ENCODE peak calls at places on chromosomes 7 and 10, in seven cellular contexts. One of them, this sample, is unnamed.

GRCh38 chr7:80859272-80859970 is 59.4 kb downstream of the SEMA3C start:
- DNase-seq in activated CD8-positive, alpha-beta memory T cell treated with anti-CD3 and anti-CD28 coated beads for 24 hours: no peak
- DNase-seq in EL: peak; percentile 29
- DNase-seq in smooth muscle cell of the brain vasculature: no peak
- DNase-seq in NCI-H2171: no peak
- DNase-seq in Calu3: no peak
- DNase-seq in RWPE1: peak; percentile 13
- DNase-seq in this sample: no peak

GRCh38 chr10:132065491-132066105 is at the start of gene JAKMIP3:
- DNase-seq in smooth muscle cell of the brain vasculature: peak; percentile 51
- DNase-seq in Calu3: peak; percentile 11
- DNase-seq in RWPE1: peak; percentile 84
- DNase-seq in NCI-H2171: no peak
- DNase-seq in EL: peak; percentile 94
- DNase-seq in activated CD8-positive, alpha-beta memory T cell treated with anti-CD3 and anti-CD28 coated beads for 24 hours: peak; percentile 53
- DNase-seq in this sample: no peak

GRCh38 chr10:13528875-13529713 is at the start of gene BEND7:
- DNase-seq in Calu3: peak; percentile 60
- DNase-seq in EL: peak; percentile 47
- DNase-seq in NCI-H2171: no peak
- DNase-seq in RWPE1: peak; percentile 26
- DNase-seq in smooth muscle cell of the brain vasculature: no peak
- DNase-seq in activated CD8-positive, alpha-beta memory T cell treated with anti-CD3 and anti-CD28 coated beads for 24 hours: no peak
- DNase-seq in this sample: no peak

GRCh38 chr10:132938472-132939329 is 3.7 kb downstream of the CFAP46 start:
- DNase-seq in smooth muscle cell of the brain vasculature: no peak
- DNase-seq in NCI-H2171: peak; percentile 54
- DNase-seq in Calu3: peak; percentile 34
- DNase-seq in RWPE1: no peak
- DNase-seq in activated CD8-positive, alpha-beta memory T cell treated with anti-CD3 and anti-CD28 coated beads for 24 hours: no peak
- DNase-seq in EL: no peak
- DNase-seq in this sample: no peak

GRCh38 chr10:13930123-13930522 is 343.4 kb downstream of the PRPF18 start:
- DNase-seq in activated CD8-positive, alpha-beta memory T cell treated with anti-CD3 and anti-CD28 coated beads for 24 hours: no peak
- DNase-seq in NCI-H2171: no peak
- DNase-seq in EL: no peak
- DNase-seq in RWPE1: no peak
- DNase-seq in smooth muscle cell of the brain vasculature: no peak
- DNase-seq in Calu3: no peak
- DNase-seq in this sample: no peak

GRCh38 chr10:95756061-95756751 is at the start of gene ENTPD1:
- DNase-seq in EL: peak; percentile 4
- DNase-seq in NCI-H2171: no peak
- DNase-seq in RWPE1: no peak
- DNase-seq in Calu3: no peak
- DNase-seq in smooth muscle cell of the brain vasculature: no peak
- DNase-seq in activated CD8-positive, alpha-beta memory T cell treated with anti-CD3 and anti-CD28 coated beads for 24 hours: no peak
- DNase-seq in this sample: no peak

GRCh38 chr10:32582946-32583345 is 137.0 kb downstream of the CCDC7 start:
- DNase-seq in EL: no peak
- DNase-seq in NCI-H2171: no peak
- DNase-seq in Calu3: no peak
- DNase-seq in activated CD8-positive, alpha-beta memory T cell treated with anti-CD3 and anti-CD28 coated beads for 24 hours: no peak
- DNase-seq in RWPE1: no peak
- DNase-seq in smooth muscle cell of the brain vasculature: no peak
- DNase-seq in this sample: no peak

GRCh38 chr7:100686201-100686821 is 7.7 kb downstream of the GIGYF1 start:
- DNase-seq in EL: no peak
- DNase-seq in NCI-H2171: no peak
- DNase-seq in Calu3: no peak
- DNase-seq in RWPE1: no peak
- DNase-seq in activated CD8-positive, alpha-beta memory T cell treated with anti-CD3 and anti-CD28 coated beads for 24 hours: no peak
- DNase-seq in smooth muscle cell of the brain vasculature: no peak
- DNase-seq in this sample: no peak

GRCh38 chr7:25386311-25386744 is 158.0 kb upstream of the NPVF start:
- DNase-seq in Calu3: no peak
- DNase-seq in activated CD8-positive, alpha-beta memory T cell treated with anti-CD3 and anti-CD28 coated beads for 24 hours: no peak
- DNase-seq in smooth muscle cell of the brain vasculature: no peak
- DNase-seq in EL: no peak
- DNase-seq in NCI-H2171: no peak
- DNase-seq in RWPE1: no peak
- DNase-seq in this sample: peak; percentile 97

GRCh38 chr7:144473908-144474307 is 70.4 kb upstream of the NOBOX start:
- DNase-seq in RWPE1: no peak
- DNase-seq in EL: no peak
- DNase-seq in Calu3: no peak
- DNase-seq in smooth muscle cell of the brain vasculature: no peak
- DNase-seq in activated CD8-positive, alpha-beta memory T cell treated with anti-CD3 and anti-CD28 coated beads for 24 hours: no peak
- DNase-seq in NCI-H2171: no peak
- DNase-seq in this sample: no peak

GRCh38 chr7:77893813-77894212 is 95.2 kb downstream of the PHTF2 start:
- DNase-seq in Calu3: no peak
- DNase-seq in smooth muscle cell of the brain vasculature: no peak
- DNase-seq in NCI-H2171: no peak
- DNase-seq in RWPE1: no peak
- DNase-seq in EL: no peak
- DNase-seq in activated CD8-positive, alpha-beta memory T cell treated with anti-CD3 and anti-CD28 coated beads for 24 hours: no peak
- DNase-seq in this sample: no peak

GRCh38 chr10:79137826-79138225 is 69.1 kb downstream of the ZMIZ1 start:
- DNase-seq in Calu3: no peak
- DNase-seq in EL: peak; percentile 49
- DNase-seq in smooth muscle cell of the brain vasculature: no peak
- DNase-seq in RWPE1: no peak
- DNase-seq in NCI-H2171: no peak
- DNase-seq in activated CD8-positive, alpha-beta memory T cell treated with anti-CD3 and anti-CD28 coated beads for 24 hours: peak; percentile 77
- DNase-seq in this sample: no peak

GRCh38 chr7:68587599-68587998 is 1010.7 kb upstream of the AUTS2 start:
- DNase-seq in NCI-H2171: no peak
- DNase-seq in smooth muscle cell of the brain vasculature: no peak
- DNase-seq in Calu3: no peak
- DNase-seq in activated CD8-positive, alpha-beta memory T cell treated with anti-CD3 and anti-CD28 coated beads for 24 hours: no peak
- DNase-seq in RWPE1: no peak
- DNase-seq in EL: no peak
- DNase-seq in this sample: no peak

GRCh38 chr10:3874988-3875841 is 90.2 kb upstream of the KLF6 start:
- DNase-seq in NCI-H2171: no peak
- DNase-seq in smooth muscle cell of the brain vasculature: no peak
- DNase-seq in RWPE1: no peak
- DNase-seq in activated CD8-positive, alpha-beta memory T cell treated with anti-CD3 and anti-CD28 coated beads for 24 hours: no peak
- DNase-seq in EL: no peak
- DNase-seq in Calu3: no peak
- DNase-seq in this sample: no peak

GRCh38 chr7:144057954-144058353 is 9.2 kb downstream of the OR2A5 start:
- DNase-seq in RWPE1: no peak
- DNase-seq in activated CD8-positive, alpha-beta memory T cell treated with anti-CD3 and anti-CD28 coated beads for 24 hours: no peak
- DNase-seq in EL: peak; percentile 37
- DNase-seq in Calu3: no peak
- DNase-seq in NCI-H2171: no peak
- DNase-seq in smooth muscle cell of the brain vasculature: no peak
- DNase-seq in this sample: no peak

GRCh38 chr7:45575501-45576248 is 1.5 kb downstream of the ADCY1 start:
- DNase-seq in RWPE1: no peak
- DNase-seq in EL: no peak
- DNase-seq in NCI-H2171: no peak
- DNase-seq in Calu3: no peak
- DNase-seq in activated CD8-positive, alpha-beta memory T cell treated with anti-CD3 and anti-CD28 coated beads for 24 hours: no peak
- DNase-seq in smooth muscle cell of the brain vasculature: no peak
- DNase-seq in this sample: no peak

GRCh38 chr10:104291439-104291951 is 22.5 kb downstream of the GSTO2 start:
- DNase-seq in NCI-H2171: peak; percentile 67
- DNase-seq in smooth muscle cell of the brain vasculature: no peak
- DNase-seq in EL: peak; percentile 86
- DNase-seq in activated CD8-positive, alpha-beta memory T cell treated with anti-CD3 and anti-CD28 coated beads for 24 hours: peak; percentile 95
- DNase-seq in Calu3: peak; percentile 83
- DNase-seq in RWPE1: peak; percentile 93
- DNase-seq in this sample: peak; percentile 66

GRCh38 chr7:137771679-137772078 is 75.1 kb downstream of the DGKI start:
- DNase-seq in NCI-H2171: no peak
- DNase-seq in activated CD8-positive, alpha-beta memory T cell treated with anti-CD3 and anti-CD28 coated beads for 24 hours: no peak
- DNase-seq in EL: peak; percentile 86
- DNase-seq in Calu3: no peak
- DNase-seq in smooth muscle cell of the brain vasculature: no peak
- DNase-seq in RWPE1: no peak
- DNase-seq in this sample: no peak

GRCh38 chr7:51369746-51370145 is 53.1 kb upstream of the COBL start:
- DNase-seq in activated CD8-positive, alpha-beta memory T cell treated with anti-CD3 and anti-CD28 coated beads for 24 hours: no peak
- DNase-seq in EL: no peak
- DNase-seq in smooth muscle cell of the brain vasculature: no peak
- DNase-seq in NCI-H2171: no peak
- DNase-seq in Calu3: peak; percentile 56
- DNase-seq in RWPE1: no peak
- DNase-seq in this sample: no peak

GRCh38 chr7:129188372-129188891 is at the start of gene SMO:
- DNase-seq in smooth muscle cell of the brain vasculature: no peak
- DNase-seq in RWPE1: no peak
- DNase-seq in NCI-H2171: no peak
- DNase-seq in activated CD8-positive, alpha-beta memory T cell treated with anti-CD3 and anti-CD28 coated beads for 24 hours: peak; percentile 67
- DNase-seq in EL: peak; percentile 53
- DNase-seq in Calu3: no peak
- DNase-seq in this sample: no peak

GRCh38 chr10:132476146-132477065 is 61.2 kb upstream of the INPP5A start:
- DNase-seq in NCI-H2171: no peak
- DNase-seq in smooth muscle cell of the brain vasculature: no peak
- DNase-seq in RWPE1: no peak
- DNase-seq in EL: no peak
- DNase-seq in activated CD8-positive, alpha-beta memory T cell treated with anti-CD3 and anti-CD28 coated beads for 24 hours: no peak
- DNase-seq in Calu3: no peak
- DNase-seq in this sample: no peak

GRCh38 chr7:94392391-94392782 is 2.3 kb upstream of the COL1A2 start:
- DNase-seq in NCI-H2171: no peak
- DNase-seq in activated CD8-positive, alpha-beta memory T cell treated with anti-CD3 and anti-CD28 coated beads for 24 hours: no peak
- DNase-seq in EL: peak; percentile 41
- DNase-seq in Calu3: no peak
- DNase-seq in smooth muscle cell of the brain vasculature: no peak
- DNase-seq in RWPE1: no peak
- DNase-seq in this sample: no peak

GRCh38 chr10:59805043-59805442 is 51.8 kb upstream of the MRLN start:
- DNase-seq in smooth muscle cell of the brain vasculature: no peak
- DNase-seq in RWPE1: no peak
- DNase-seq in Calu3: peak; percentile 48
- DNase-seq in NCI-H2171: no peak
- DNase-seq in EL: peak; percentile 2
- DNase-seq in activated CD8-positive, alpha-beta memory T cell treated with anti-CD3 and anti-CD28 coated beads for 24 hours: no peak
- DNase-seq in this sample: no peak

GRCh38 chr7:155889636-155890508 is 77.6 kb upstream of the SHH start:
- DNase-seq in activated CD8-positive, alpha-beta memory T cell treated with anti-CD3 and anti-CD28 coated beads for 24 hours: no peak
- DNase-seq in smooth muscle cell of the brain vasculature: no peak
- DNase-seq in Calu3: no peak
- DNase-seq in RWPE1: no peak
- DNase-seq in NCI-H2171: no peak
- DNase-seq in EL: no peak
- DNase-seq in this sample: no peak

GRCh38 chr10:59833810-59834209 is 72.5 kb downstream of the CCDC6 start:
- DNase-seq in smooth muscle cell of the brain vasculature: no peak
- DNase-seq in RWPE1: peak; percentile 8
- DNase-seq in activated CD8-positive, alpha-beta memory T cell treated with anti-CD3 and anti-CD28 coated beads for 24 hours: no peak
- DNase-seq in EL: no peak
- DNase-seq in Calu3: no peak
- DNase-seq in NCI-H2171: no peak
- DNase-seq in this sample: no peak

GRCh38 chr7:147903871-147904576 is 686.5 kb upstream of the C7orf33 start:
- DNase-seq in EL: no peak
- DNase-seq in activated CD8-positive, alpha-beta memory T cell treated with anti-CD3 and anti-CD28 coated beads for 24 hours: no peak
- DNase-seq in RWPE1: no peak
- DNase-seq in Calu3: no peak
- DNase-seq in smooth muscle cell of the brain vasculature: no peak
- DNase-seq in NCI-H2171: no peak
- DNase-seq in this sample: no peak

GRCh38 chr7:33677556-33677955 is 227.8 kb upstream of the BMPER start:
- DNase-seq in Calu3: no peak
- DNase-seq in activated CD8-positive, alpha-beta memory T cell treated with anti-CD3 and anti-CD28 coated beads for 24 hours: no peak
- DNase-seq in EL: peak; percentile 44
- DNase-seq in NCI-H2171: no peak
- DNase-seq in smooth muscle cell of the brain vasculature: no peak
- DNase-seq in RWPE1: no peak
- DNase-seq in this sample: no peak

GRCh38 chr10:94361161-94361794 is 1.5 kb downstream of the NOC3L start:
- DNase-seq in smooth muscle cell of the brain vasculature: no peak
- DNase-seq in activated CD8-positive, alpha-beta memory T cell treated with anti-CD3 and anti-CD28 coated beads for 24 hours: no peak
- DNase-seq in NCI-H2171: no peak
- DNase-seq in EL: peak; percentile 43
- DNase-seq in RWPE1: peak; percentile 56
- DNase-seq in Calu3: no peak
- DNase-seq in this sample: no peak

GRCh38 chr10:1199897-1200721 is 143.9 kb downstream of the WDR37 start:
- DNase-seq in RWPE1: no peak
- DNase-seq in EL: no peak
- DNase-seq in smooth muscle cell of the brain vasculature: no peak
- DNase-seq in NCI-H2171: no peak
- DNase-seq in activated CD8-positive, alpha-beta memory T cell treated with anti-CD3 and anti-CD28 coated beads for 24 hours: peak; percentile 43
- DNase-seq in Calu3: no peak
- DNase-seq in this sample: no peak

GRCh38 chr10:11830836-11831519 is 7.8 kb downstream of the PROSER2 start:
- DNase-seq in RWPE1: no peak
- DNase-seq in activated CD8-positive, alpha-beta memory T cell treated with anti-CD3 and anti-CD28 coated beads for 24 hours: no peak
- DNase-seq in EL: no peak
- DNase-seq in NCI-H2171: no peak
- DNase-seq in Calu3: peak; percentile 34
- DNase-seq in smooth muscle cell of the brain vasculature: no peak
- DNase-seq in this sample: no peak

GRCh38 chr7:30979027-30979426 is 15.3 kb downstream of the GHRHR start:
- DNase-seq in EL: no peak
- DNase-seq in RWPE1: no peak
- DNase-seq in NCI-H2171: no peak
- DNase-seq in activated CD8-positive, alpha-beta memory T cell treated with anti-CD3 and anti-CD28 coated beads for 24 hours: peak; percentile 37
- DNase-seq in smooth muscle cell of the brain vasculature: no peak
- DNase-seq in Calu3: no peak
- DNase-seq in this sample: no peak

GRCh38 chr10:128463991-128464755 is 337.9 kb upstream of the MKI67 start:
- DNase-seq in RWPE1: no peak
- DNase-seq in smooth muscle cell of the brain vasculature: no peak
- DNase-seq in activated CD8-positive, alpha-beta memory T cell treated with anti-CD3 and anti-CD28 coated beads for 24 hours: peak; percentile 58
- DNase-seq in Calu3: peak; percentile 23
- DNase-seq in NCI-H2171: no peak
- DNase-seq in EL: peak; percentile 39
- DNase-seq in this sample: no peak

GRCh38 chr7:17298840-17299476 is 506 bp downstream of the AHR start:
- DNase-seq in Calu3: peak; percentile 70
- DNase-seq in smooth muscle cell of the brain vasculature: no peak
- DNase-seq in activated CD8-positive, alpha-beta memory T cell treated with anti-CD3 and anti-CD28 coated beads for 24 hours: peak; percentile 90
- DNase-seq in RWPE1: peak; percentile 44
- DNase-seq in NCI-H2171: peak; percentile 37
- DNase-seq in EL: peak; percentile 58
- DNase-seq in this sample: no peak

GRCh38 chr10:87775766-87776165 is 42.3 kb downstream of the ATAD1 start:
- DNase-seq in NCI-H2171: no peak
- DNase-seq in Calu3: no peak
- DNase-seq in EL: peak; percentile 48
- DNase-seq in smooth muscle cell of the brain vasculature: no peak
- DNase-seq in activated CD8-positive, alpha-beta memory T cell treated with anti-CD3 and anti-CD28 coated beads for 24 hours: no peak
- DNase-seq in RWPE1: peak; percentile 10
- DNase-seq in this sample: no peak

GRCh38 chr10:98299341-98299740 is 31.3 kb upstream of the LOXL4 start:
- DNase-seq in EL: no peak
- DNase-seq in activated CD8-positive, alpha-beta memory T cell treated with anti-CD3 and anti-CD28 coated beads for 24 hours: no peak
- DNase-seq in NCI-H2171: no peak
- DNase-seq in smooth muscle cell of the brain vasculature: no peak
- DNase-seq in Calu3: no peak
- DNase-seq in RWPE1: no peak
- DNase-seq in this sample: no peak

GRCh38 chr7:40826419-40827216 is 691.8 kb downstream of the SUGCT start:
- DNase-seq in Calu3: no peak
- DNase-seq in activated CD8-positive, alpha-beta memory T cell treated with anti-CD3 and anti-CD28 coated beads for 24 hours: no peak
- DNase-seq in smooth muscle cell of the brain vasculature: no peak
- DNase-seq in NCI-H2171: no peak
- DNase-seq in RWPE1: no peak
- DNase-seq in EL: peak; percentile 77
- DNase-seq in this sample: no peak

GRCh38 chr7:157604661-157605381 is 268.0 kb downstream of the DNAJB6 start:
- DNase-seq in RWPE1: no peak
- DNase-seq in NCI-H2171: no peak
- DNase-seq in Calu3: no peak
- DNase-seq in activated CD8-positive, alpha-beta memory T cell treated with anti-CD3 and anti-CD28 coated beads for 24 hours: no peak
- DNase-seq in EL: no peak
- DNase-seq in smooth muscle cell of the brain vasculature: no peak
- DNase-seq in this sample: no peak

GRCh38 chr10:68224810-68225209 is 7.1 kb downstream of the ATOH7 start:
- DNase-seq in RWPE1: no peak
- DNase-seq in Calu3: no peak
- DNase-seq in EL: peak; percentile 26
- DNase-seq in smooth muscle cell of the brain vasculature: no peak
- DNase-seq in activated CD8-positive, alpha-beta memory T cell treated with anti-CD3 and anti-CD28 coated beads for 24 hours: no peak
- DNase-seq in NCI-H2171: no peak
- DNase-seq in this sample: no peak